ENCODE peak calls at places on chromosomes 5 and 9, in six cellular contexts. U, M, P, A, D and B are unnamed samples.

GRCh38 chr5:141476132-141476909 is 555 bp downstream of the PCDHGC3 start:
- DNase-seq in U (peak), M (peak), P (peak), A (peak), D (peak), B (peak)

GRCh38 chr9:19682416-19682815 is 106.4 kb downstream of the SLC24A2 start:
- DNase-seq in U (no peak), M (no peak), P (no peak), A (no peak), D (no peak), B (no peak)

GRCh38 chr5:127440831-127441230 is 76.6 kb upstream of the PRRC1 start:
- DNase-seq in U (no peak), M (no peak), P (no peak), A (no peak), D (no peak), B (no peak)

GRCh38 chr9:100303812-100304211 is 48.9 kb downstream of the TEX10 start:
- DNase-seq in U (no peak), M (no peak), P (no peak), A (no peak), D (no peak), B (no peak)

GRCh38 chr9:3525088-3525835 is 539 bp downstream of the RFX3 start:
- DNase-seq in U (peak), M (no peak), P (peak), A (peak), D (peak), B (no peak)

GRCh38 chr9:88810826-88811225 is 180.4 kb upstream of the S1PR3 start:
- DNase-seq in U (no peak), M (no peak), P (no peak), A (no peak), D (no peak), B (no peak)

GRCh38 chr5:159322180-159322579 is 8.1 kb downstream of the IL12B start:
- DNase-seq in U (no peak), M (no peak), P (no peak), A (no peak), D (no peak), B (no peak)

GRCh38 chr5:16600397-16600796 is 16.4 kb downstream of the RETREG1 start:
- DNase-seq in U (no peak), M (peak), P (peak), A (peak), D (peak), B (peak)

GRCh38 chr5:1808466-1808865 is 7.3 kb downstream of the NDUFS6 start:
- DNase-seq in U (no peak), M (no peak), P (no peak), A (no peak), D (no peak), B (no peak)

GRCh38 chr5:150457562-150458240 is 8.2 kb upstream of the RPS14 start:
- DNase-seq in U (no peak), M (no peak), P (no peak), A (no peak), D (no peak), B (no peak)
- H3K4me3 ChIP-seq in U (no peak), M (no peak), P (no peak), A (no peak), D (no peak), B (no peak)

DNA sequence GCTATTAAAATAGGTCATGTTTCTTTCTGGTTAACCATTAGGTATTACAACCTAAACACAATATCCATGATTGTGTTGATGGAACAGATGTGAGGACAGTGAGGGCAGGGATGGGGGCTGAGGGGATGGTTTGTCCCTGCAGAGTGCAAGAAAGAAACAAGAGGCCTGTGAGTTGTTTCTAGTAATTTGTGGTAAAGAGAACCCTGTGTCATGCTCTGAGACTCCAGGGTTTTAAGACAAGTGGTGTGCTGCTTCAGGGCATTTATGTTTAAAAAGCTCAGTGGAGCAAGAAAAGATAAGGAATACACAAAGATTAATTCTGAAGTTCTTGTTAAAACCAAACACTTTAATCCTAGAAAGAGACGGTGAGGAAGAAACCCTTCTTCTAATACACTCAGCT is 656.5 kb downstream of the TLE1 start:
- DNase-seq in U (peak), M (no peak), P (no peak), A (no peak), D (no peak), B (no peak)
- H3K27ac ChIP-seq in U (peak), M (no peak), P (peak), A (no peak), D (no peak), B (no peak)

GRCh38 chr9:114098021-114098659 is 952 bp downstream of the KIF12 start:
- DNase-seq in U (no peak), M (no peak), P (peak), A (no peak), D (no peak), B (no peak)

GRCh38 chr9:114096041-114096511 is 3.0 kb downstream of the KIF12 start:
- DNase-seq in U (no peak), M (no peak), P (no peak), A (no peak), D (no peak), B (no peak)

GRCh38 chr9:114096866-114097612 is 2.1 kb downstream of the KIF12 start:
- DNase-seq in U (no peak), M (no peak), P (no peak), A (no peak), D (no peak), B (no peak)

GRCh38 chr9:114098660-114099522 is at the start of gene KIF12:
- DNase-seq in U (no peak), M (peak), P (peak), A (no peak), D (no peak), B (peak)

DNA sequence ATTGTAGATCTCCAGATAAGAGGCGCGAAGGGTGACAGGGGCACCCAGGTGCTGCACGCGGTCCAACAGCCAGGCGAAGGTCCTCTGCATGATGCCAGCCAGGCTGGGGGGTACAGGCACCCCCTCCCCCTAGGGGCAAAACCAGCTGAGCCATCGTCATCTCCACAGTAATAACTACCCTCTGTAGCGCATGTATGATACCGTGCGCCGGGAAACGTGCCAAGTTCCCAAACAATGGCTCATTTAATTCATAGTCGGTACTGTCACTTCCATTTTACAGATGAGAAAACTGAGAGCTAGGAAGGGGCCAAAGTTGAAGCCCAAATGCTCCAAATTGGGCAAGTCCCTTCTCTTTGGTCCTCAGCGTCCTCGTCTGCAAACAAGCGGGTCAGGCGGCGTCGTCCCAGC is 1.5 kb downstream of the KIF12 start:
- DNase-seq in U (no peak), M (peak), P (no peak), A (no peak), D (no peak), B (no peak)
- H3K4me3 ChIP-seq in U (no peak), M (peak), P (peak), A (no peak), D (peak), B (peak)

GRCh38 chr9:102975246-102975645 is 19.9 kb upstream of the CYLC2 start:
- DNase-seq in U (no peak), M (no peak), P (no peak), A (no peak), D (no peak), B (no peak)

GRCh38 chr9:102966999-102967398 is 28.1 kb upstream of the CYLC2 start:
- DNase-seq in U (no peak), M (no peak), P (no peak), A (no peak), D (no peak), B (no peak)

GRCh38 chr9:102974530-102974929 is 20.6 kb upstream of the CYLC2 start:
- DNase-seq in U (no peak), M (no peak), P (no peak), A (no peak), D (no peak), B (no peak)

GRCh38 chr9:102967979-102968378 is 27.2 kb upstream of the CYLC2 start:
- DNase-seq in U (no peak), M (no peak), P (no peak), A (no peak), D (no peak), B (no peak)

DNA sequence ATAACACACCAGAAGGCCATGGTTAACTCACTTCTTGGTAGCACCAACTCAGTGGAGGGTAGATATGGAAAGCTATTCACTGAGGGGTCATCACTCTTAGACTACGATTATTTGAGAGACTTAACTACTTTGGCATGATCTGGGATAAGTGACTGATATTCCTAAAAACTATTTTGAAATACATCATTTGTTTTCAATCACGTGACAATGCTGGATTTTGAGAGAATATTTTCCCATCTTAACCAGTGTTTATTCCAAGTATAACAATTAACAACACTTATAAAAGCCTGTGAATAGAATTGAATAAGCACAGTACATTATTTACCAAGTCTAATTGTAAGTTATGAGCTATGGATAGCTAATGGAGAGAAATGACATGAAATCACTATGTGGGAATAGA is 22.4 kb upstream of the CYLC2 start:
- DNase-seq in U (no peak), M (no peak), P (no peak), A (no peak), D (no peak), B (no peak)
- H3K27ac ChIP-seq in U (no peak), M (no peak), P (no peak), A (no peak), D (no peak), B (no peak)

GRCh38 chr5:150639317-150639738 is 1.1 kb upstream of the SYNPO start:
- DNase-seq in U (no peak), M (no peak), P (no peak), A (no peak), D (no peak), B (no peak)

GRCh38 chr5:150637245-150638052 is 3.0 kb upstream of the SYNPO start:
- DNase-seq in U (peak), M (peak), P (peak), A (no peak), D (no peak), B (no peak)

GRCh38 chr5:150636391-150637244 is 3.8 kb upstream of the SYNPO start:
- DNase-seq in U (peak), M (peak), P (peak), A (peak), D (peak), B (peak)

GRCh38 chr5:150638488-150639316 is 1.8 kb upstream of the SYNPO start:
- DNase-seq in U (no peak), M (no peak), P (no peak), A (no peak), D (no peak), B (peak)

GRCh38 chr5:150638053-150638444 is 2.4 kb upstream of the SYNPO start:
- DNase-seq in U (no peak), M (no peak), P (no peak), A (no peak), D (no peak), B (no peak)
- H3K4me3 ChIP-seq in U (no peak), M (no peak), P (no peak), A (no peak), D (no peak), B (no peak)